ENCODE peak calls at places on chromosome 20, in ten cellular contexts. Q, N, V, E, K, L, R, M, O and S are unnamed samples.

GRCh38 chr20:63273635-63274380 is 1.2 kb downstream of the ARFGAP1 start:
- DNase-seq in Q (no peak), N (peak), V (no peak), E (no peak), K (no peak), L (peak), R (no peak), M (peak), O (no peak), S (peak)

GRCh38 chr20:47258745-47259695 is 97.5 kb downstream of the ZMYND8 start:
- DNase-seq in Q (no peak), N (no peak), V (no peak), E (peak), K (no peak), L (peak), R (no peak), M (peak), O (no peak), S (peak)

GRCh38 chr20:56628015-56628872 is 862 bp upstream of the TFAP2C start:
- DNase-seq in Q (no peak), N (no peak), V (no peak), E (no peak), K (no peak), L (no peak), R (no peak), M (peak), O (no peak), S (no peak)

GRCh38 chr20:38173237-38174156 is 8.4 kb upstream of the TGM2 start:
- DNase-seq in Q (peak), N (peak), V (no peak), E (no peak), K (no peak), L (peak), R (peak), M (peak), O (no peak), S (peak)

GRCh38 chr20:12166053-12166717 is 248.5 kb downstream of the BTBD3 start:
- DNase-seq in Q (no peak), N (peak), V (no peak), E (no peak), K (no peak), L (peak), R (no peak), M (peak), O (no peak), S (peak)

GRCh38 chr20:9617062-9617461 is 102.7 kb downstream of the LAMP5 start:
- DNase-seq in Q (peak), N (peak), V (peak), E (peak), K (peak), L (peak), R (peak), M (peak), O (peak), S (peak)

GRCh38 chr20:37095108-37095608 is 639 bp downstream of the RBL1 start:
- DNase-seq in Q (no peak), N (no peak), V (no peak), E (no peak), K (no peak), L (no peak), R (no peak), M (peak), O (no peak), S (peak)

GRCh38 chr20:61230166-61230565 is 21.9 kb upstream of the CDH4 start:
- DNase-seq in Q (no peak), N (no peak), V (no peak), E (no peak), K (no peak), L (no peak), R (no peak), M (no peak), O (no peak), S (no peak)

GRCh38 chr20:21322083-21322710 is 19.1 kb downstream of the XRN2 start:
- DNase-seq in Q (no peak), N (no peak), V (no peak), E (no peak), K (no peak), L (no peak), R (no peak), M (peak), O (no peak), S (no peak)

GRCh38 chr20:16615199-16615598 is 42.0 kb upstream of the KIF16B start:
- DNase-seq in Q (no peak), N (no peak), V (no peak), E (no peak), K (no peak), L (peak), R (no peak), M (peak), O (no peak), S (peak)

GRCh38 chr20:10250902-10251301 is 32.3 kb downstream of the SNAP25 start:
- DNase-seq in Q (no peak), N (no peak), V (no peak), E (no peak), K (peak), L (peak), R (no peak), M (no peak), O (peak), S (peak)

GRCh38 chr20:31595654-31596411 is 9.3 kb upstream of the ID1 start:
- DNase-seq in Q (peak), N (peak), V (no peak), E (peak), K (no peak), L (peak), R (no peak), M (peak), O (peak), S (peak)

GRCh38 chr20:15902493-15902892 is 670.8 kb downstream of the KIF16B start:
- DNase-seq in Q (no peak), N (no peak), V (no peak), E (peak), K (no peak), L (no peak), R (no peak), M (no peak), O (no peak), S (peak)

GRCh38 chr20:22974354-22974753 is 60.8 kb upstream of the SSTR4 start:
- DNase-seq in Q (peak), N (no peak), V (no peak), E (peak), K (no peak), L (no peak), R (no peak), M (peak), O (no peak), S (peak)

GRCh38 chr20:53255102-53255710 is 283.0 kb downstream of the TSHZ2 start:
- DNase-seq in Q (no peak), N (no peak), V (no peak), E (no peak), K (no peak), L (no peak), R (no peak), M (no peak), O (no peak), S (no peak)

GRCh38 chr20:49455691-49456090 is 26.8 kb downstream of the KCNB1 start:
- DNase-seq in Q (no peak), N (no peak), V (no peak), E (no peak), K (no peak), L (no peak), R (no peak), M (no peak), O (no peak), S (no peak)

GRCh38 chr20:63736893-63737689 is 627 bp downstream of the LIME1 start:
- DNase-seq in Q (no peak), N (no peak), V (no peak), E (no peak), K (no peak), L (no peak), R (no peak), M (no peak), O (no peak), S (no peak)

GRCh38 chr20:45833883-45834796 is 541 bp downstream of the SNX21 start:
- DNase-seq in Q (peak), N (no peak), V (peak), E (peak), K (no peak), L (peak), R (peak), M (peak), O (no peak), S (peak)

GRCh38 chr20:46455729-46456128 is 49.3 kb upstream of the ELMO2 start:
- DNase-seq in Q (no peak), N (no peak), V (no peak), E (no peak), K (no peak), L (no peak), R (no peak), M (no peak), O (no peak), S (no peak)

GRCh38 chr20:50774515-50774914 is 20.3 kb upstream of the BCAS4 start:
- DNase-seq in Q (no peak), N (no peak), V (no peak), E (no peak), K (no peak), L (no peak), R (no peak), M (no peak), O (no peak), S (no peak)